ENCODE peak calls at places on chromosome 20, in six cellular contexts. P is neuronal stem cell, J is H9, T is IMR-90, L is mesenchymal stem cell, Q is H1. V is an unnamed sample.

GRCh38 chr20:34639755-34640222 is 37.1 kb downstream of the PIGU start:
- DNase-seq in P (no peak), J (no peak), T (no peak), L (peak; percentile 10), Q (no peak), V (no peak)

GRCh38 chr20:33993800-33994623 is at the start of gene RALY:
- DNase-seq in P (peak; percentile 83), J (peak; percentile 79), T (peak; percentile 72), L (peak; percentile 83), Q (peak; percentile 82), V (peak; percentile 81)

GRCh38 chr20:44033344-44033743 is 118.7 kb downstream of the TOX2 start:
- DNase-seq in P (no peak), J (no peak), T (peak; percentile 21), L (peak; percentile 25), Q (no peak), V (no peak)

GRCh38 chr20:49575551-49576060 is 7.7 kb upstream of the PTGIS start:
- DNase-seq in P (no peak), J (peak; percentile 29), T (no peak), L (no peak), Q (no peak), V (no peak)

GRCh38 chr20:31560900-31561598 is 44.0 kb upstream of the ID1 start:
- DNase-seq in P (no peak), J (no peak), T (peak; percentile 98), L (peak; percentile 98), Q (no peak), V (peak; percentile 85)

GRCh38 chr20:17210387-17210786 is 16.5 kb upstream of the PCSK2 start:
- DNase-seq in P (no peak), J (no peak), T (no peak), L (no peak), Q (no peak), V (no peak)

GRCh38 chr20:51238675-51239305 is 215.9 kb upstream of the KCNG1 start:
- DNase-seq in P (no peak), J (no peak), T (no peak), L (no peak), Q (no peak), V (no peak)

GRCh38 chr20:45268531-45268930 is 14.2 kb upstream of the SLPI start:
- DNase-seq in P (no peak), J (no peak), T (no peak), L (no peak), Q (no peak), V (no peak)

GRCh38 chr20:8020314-8021079 is 936 bp upstream of the TMX4 start:
- DNase-seq in P (no peak), J (no peak), T (no peak), L (peak; percentile 46), Q (no peak), V (no peak)

GRCh38 chr20:57089701-57090144 is 176.7 kb downstream of the BMP7 start:
- DNase-seq in P (peak; percentile 63), J (peak; percentile 88), T (peak; percentile 5), L (peak; percentile 43), Q (peak; percentile 97), V (peak; percentile 81)

GRCh38 chr20:61126369-61127195 is 125.5 kb upstream of the CDH4 start:
- DNase-seq in P (no peak), J (no peak), T (no peak), L (no peak), Q (no peak), V (no peak)

GRCh38 chr20:10856237-10856636 is 182.4 kb upstream of the JAG1 start:
- DNase-seq in P (no peak), J (no peak), T (no peak), L (no peak), Q (no peak), V (no peak)

GRCh38 chr20:50399003-50399916 is 110.9 kb upstream of the PTPN1 start:
- DNase-seq in P (no peak), J (no peak), T (peak; percentile 51), L (peak; percentile 53), Q (no peak), V (no peak)

GRCh38 chr20:57902478-57902877 is 192.7 kb upstream of the PMEPA1 start:
- DNase-seq in P (no peak), J (no peak), T (peak; percentile 16), L (no peak), Q (no peak), V (no peak)

GRCh38 chr20:25637247-25637646 is 13.4 kb upstream of the NANP start:
- DNase-seq in P (no peak), J (no peak), T (no peak), L (no peak), Q (no peak), V (no peak)

GRCh38 chr20:10524034-10524476 is 89.0 kb downstream of the SLX4IP start:
- DNase-seq in P (no peak), J (peak; percentile 82), T (peak; percentile 41), L (peak; percentile 77), Q (peak; percentile 61), V (peak; percentile 38)

GRCh38 chr20:50577175-50578018 is 67.2 kb downstream of the PTPN1 start:
- DNase-seq in P (no peak), J (no peak), T (no peak), L (no peak), Q (no peak), V (no peak)

GRCh38 chr20:21352703-21353102 is 44.6 kb downstream of the NKX2-4 start:
- DNase-seq in P (no peak), J (no peak), T (peak; percentile 78), L (peak; percentile 54), Q (no peak), V (peak; percentile 14)

GRCh38 chr20:2042400-2042799 is 48.5 kb upstream of the PDYN start:
- DNase-seq in P (no peak), J (no peak), T (peak; percentile 40), L (no peak), Q (no peak), V (peak; percentile 8)

GRCh38 chr20:26208296-26209091 is 511.8 kb upstream of the ZNF337 start:
- DNase-seq in P (peak; percentile 45), J (peak; percentile 59), T (no peak), L (peak; percentile 5), Q (peak; percentile 82), V (no peak)

GRCh38 chr20:2879148-2879547 is 5.9 kb downstream of the PTPRA start:
- DNase-seq in P (no peak), J (no peak), T (peak; percentile 93), L (no peak), Q (no peak), V (no peak)

GRCh38 chr20:32685541-32686529 is 12.1 kb upstream of the C20orf203 start:
- DNase-seq in P (no peak), J (no peak), T (peak; percentile 93), L (peak; percentile 87), Q (no peak), V (peak; percentile 34)

GRCh38 chr20:61360296-61360695 is 108.2 kb downstream of the CDH4 start:
- DNase-seq in P (no peak), J (no peak), T (no peak), L (no peak), Q (no peak), V (no peak)

GRCh38 chr20:50918403-50918802 is 12.8 kb downstream of the ADNP start:
- DNase-seq in P (no peak), J (no peak), T (peak; percentile 75), L (no peak), Q (no peak), V (no peak)

GRCh38 chr20:6473197-6473596 is 294.3 kb upstream of the BMP2 start:
- DNase-seq in P (no peak), J (no peak), T (peak; percentile 45), L (peak; percentile 70), Q (no peak), V (no peak)

GRCh38 chr20:50848846-50849673 is 54.2 kb downstream of the BCAS4 start:
- DNase-seq in P (no peak), J (no peak), T (no peak), L (no peak), Q (no peak), V (no peak)

GRCh38 chr20:50450493-50450826 is 59.7 kb upstream of the PTPN1 start:
- DNase-seq in P (no peak), J (no peak), T (no peak), L (no peak), Q (no peak), V (no peak)

GRCh38 chr20:36181934-36182603 is 27.5 kb downstream of the EPB41L1 start:
- DNase-seq in P (no peak), J (no peak), T (peak; percentile 87), L (peak; percentile 83), Q (no peak), V (no peak)

GRCh38 chr20:35607003-35607735 is 8.5 kb upstream of the SPAG4 start:
- DNase-seq in P (no peak), J (no peak), T (no peak), L (no peak), Q (no peak), V (peak; percentile 91)

GRCh38 chr20:9501473-9501872 is 12.9 kb upstream of the LAMP5 start:
- DNase-seq in P (no peak), J (no peak), T (no peak), L (no peak), Q (no peak), V (no peak)
- H3K9ac ChIP-seq in P (no peak overlapping the region), J (no peak overlapping the region), T (no peak overlapping the region), L (no peak overlapping the region), Q (no peak overlapping the region), V (no peak overlapping the region)

GRCh38 chr20:4673371-4674001 is 48.2 kb upstream of the PRND start:
- DNase-seq in P (no peak), J (no peak), T (no peak), L (no peak), Q (no peak), V (no peak)
- H2AFZ ChIP-seq in P (no peak overlapping the region), J (no peak overlapping the region), T (no peak overlapping the region), L (no peak overlapping the region), Q (peak overlapping the region; percentile 67), V (no peak overlapping the region)

GRCh38 chr20:9377007-9377406 is 137.4 kb upstream of the LAMP5 start:
- DNase-seq in P (no peak), J (no peak), T (no peak), L (no peak), Q (no peak), V (no peak)

GRCh38 chr20:9374480-9374879 is 139.9 kb upstream of the LAMP5 start:
- DNase-seq in P (no peak), J (no peak), T (peak; percentile 58), L (peak; percentile 51), Q (no peak), V (no peak)

GRCh38 chr20:9369557-9369956 is 144.8 kb upstream of the LAMP5 start:
- DNase-seq in P (no peak), J (no peak), T (no peak), L (no peak), Q (no peak), V (no peak)

GRCh38 chr20:9374068-9374467 is 140.3 kb upstream of the LAMP5 start:
- DNase-seq in P (no peak), J (no peak), T (peak; percentile 66), L (no peak), Q (no peak), V (no peak)

DNA sequence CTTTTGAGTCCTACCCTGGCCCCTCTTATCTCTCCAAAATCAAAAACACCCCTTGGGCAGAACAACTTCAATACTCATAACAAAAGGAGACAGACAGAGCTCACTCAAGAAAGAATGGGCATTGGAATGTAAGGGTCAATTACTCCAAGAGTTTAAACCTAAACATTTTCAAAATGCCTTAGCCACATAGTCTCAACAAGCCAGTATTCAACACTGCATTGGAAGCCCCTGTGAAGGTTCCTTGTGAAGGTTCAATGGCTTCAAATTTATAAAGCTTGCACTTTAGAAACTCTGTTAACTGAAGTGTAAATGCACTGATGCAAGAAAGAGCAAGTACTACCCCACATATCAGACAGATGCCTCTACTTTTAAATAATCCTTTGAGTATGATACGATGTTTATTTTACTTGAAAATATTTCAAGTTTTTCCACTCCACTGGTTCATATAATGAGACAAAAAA is 139.1 kb upstream of the LAMP5 start:
- DNase-seq in P (no peak), J (no peak), T (peak; percentile 71), L (peak; percentile 25), Q (no peak), V (no peak)
- H3K14ac ChIP-seq in P (no peak overlapping the region), J (no peak overlapping the region), T (peak overlapping the region; percentile 88), L (no peak overlapping the region), Q (no peak overlapping the region), V (no peak overlapping the region)

GRCh38 chr20:19497064-19497463 is 261.0 kb upstream of the RIN2 start:
- DNase-seq in P (no peak), J (no peak), T (peak; percentile 6), L (peak; percentile 18), Q (no peak), V (peak; percentile 76)
- H3K9ac ChIP-seq in P (no peak overlapping the region), J (no peak overlapping the region), T (no peak overlapping the region), L (no peak overlapping the region), Q (no peak overlapping the region), V (no peak overlapping the region)